ENCODE peak calls at places on chromosomes 11 and 22, in six cellular contexts. One of them, this sample, is unnamed.

GRCh38 chr22:30902496-30903357 is 65.8 kb downstream of the MORC2 start:
- DNase-seq in NCI-H526: no peak
- DNase-seq in stimulated activated naive CD8-positive, alpha-beta T cell treated with anti-CD3 and anti-CD28 coated beads, Interleukin-15, amount 100 ng/mL, for 72 hours: no peak
- DNase-seq in C1 segment of cervical spinal cord: no peak
- DNase-seq in T-helper 17 cell: no peak
- DNase-seq in kidney epithelial cell: no peak
- DNase-seq in this sample: peak

GRCh38 chr11:101446238-101446637 is 137.6 kb downstream of the TRPC6 start:
- DNase-seq in NCI-H526: no peak
- DNase-seq in stimulated activated naive CD8-positive, alpha-beta T cell treated with anti-CD3 and anti-CD28 coated beads, Interleukin-15, amount 100 ng/mL, for 72 hours: no peak
- DNase-seq in C1 segment of cervical spinal cord: no peak
- DNase-seq in T-helper 17 cell: no peak
- DNase-seq in kidney epithelial cell: no peak
- DNase-seq in this sample: no peak

GRCh38 chr11:107545101-107545514 is 20.4 kb downstream of the ALKBH8 start:
- DNase-seq in NCI-H526: peak
- DNase-seq in stimulated activated naive CD8-positive, alpha-beta T cell treated with anti-CD3 and anti-CD28 coated beads, Interleukin-15, amount 100 ng/mL, for 72 hours: no peak
- DNase-seq in C1 segment of cervical spinal cord: no peak
- DNase-seq in T-helper 17 cell: no peak
- DNase-seq in kidney epithelial cell: peak
- DNase-seq in this sample: no peak

GRCh38 chr11:82384308-82384707 is 349.4 kb downstream of the FAM181B start:
- DNase-seq in NCI-H526: no peak
- DNase-seq in stimulated activated naive CD8-positive, alpha-beta T cell treated with anti-CD3 and anti-CD28 coated beads, Interleukin-15, amount 100 ng/mL, for 72 hours: no peak
- DNase-seq in C1 segment of cervical spinal cord: no peak
- DNase-seq in T-helper 17 cell: no peak
- DNase-seq in kidney epithelial cell: no peak
- DNase-seq in this sample: no peak

GRCh38 chr11:80163011-80163410 is 722.2 kb upstream of the TENM4 start:
- DNase-seq in NCI-H526: no peak
- DNase-seq in stimulated activated naive CD8-positive, alpha-beta T cell treated with anti-CD3 and anti-CD28 coated beads, Interleukin-15, amount 100 ng/mL, for 72 hours: no peak
- DNase-seq in C1 segment of cervical spinal cord: no peak
- DNase-seq in T-helper 17 cell: no peak
- DNase-seq in kidney epithelial cell: no peak
- DNase-seq in this sample: no peak

GRCh38 chr11:75325713-75326438 is 25.6 kb downstream of the ARRB1 start:
- DNase-seq in NCI-H526: no peak
- DNase-seq in stimulated activated naive CD8-positive, alpha-beta T cell treated with anti-CD3 and anti-CD28 coated beads, Interleukin-15, amount 100 ng/mL, for 72 hours: peak
- DNase-seq in C1 segment of cervical spinal cord: peak
- DNase-seq in T-helper 17 cell: no peak
- DNase-seq in kidney epithelial cell: peak
- DNase-seq in this sample: peak

GRCh38 chr11:116513894-116514293 is 258.9 kb downstream of the BUD13 start:
- DNase-seq in NCI-H526: peak
- DNase-seq in stimulated activated naive CD8-positive, alpha-beta T cell treated with anti-CD3 and anti-CD28 coated beads, Interleukin-15, amount 100 ng/mL, for 72 hours: peak
- DNase-seq in C1 segment of cervical spinal cord: no peak
- DNase-seq in T-helper 17 cell: no peak
- DNase-seq in kidney epithelial cell: no peak
- DNase-seq in this sample: no peak

GRCh38 chr22:44108076-44108475 is 72.6 kb upstream of the PARVG start:
- DNase-seq in NCI-H526: no peak
- DNase-seq in stimulated activated naive CD8-positive, alpha-beta T cell treated with anti-CD3 and anti-CD28 coated beads, Interleukin-15, amount 100 ng/mL, for 72 hours: no peak
- DNase-seq in C1 segment of cervical spinal cord: no peak
- DNase-seq in T-helper 17 cell: no peak
- DNase-seq in kidney epithelial cell: no peak
- DNase-seq in this sample: no peak

GRCh38 chr11:2151500-2152257 is 9.3 kb downstream of the INS start:
- DNase-seq in NCI-H526: peak
- DNase-seq in stimulated activated naive CD8-positive, alpha-beta T cell treated with anti-CD3 and anti-CD28 coated beads, Interleukin-15, amount 100 ng/mL, for 72 hours: peak
- DNase-seq in C1 segment of cervical spinal cord: peak
- DNase-seq in T-helper 17 cell: peak
- DNase-seq in kidney epithelial cell: no peak
- DNase-seq in this sample: peak

GRCh38 chr11:72924568-72925190 is 110.5 kb downstream of the ATG16L2 start:
- DNase-seq in NCI-H526: no peak
- DNase-seq in stimulated activated naive CD8-positive, alpha-beta T cell treated with anti-CD3 and anti-CD28 coated beads, Interleukin-15, amount 100 ng/mL, for 72 hours: no peak
- DNase-seq in C1 segment of cervical spinal cord: no peak
- DNase-seq in T-helper 17 cell: no peak
- DNase-seq in kidney epithelial cell: no peak
- DNase-seq in this sample: no peak

GRCh38 chr22:45468872-45469572 is 33.7 kb upstream of the FBLN1 start:
- DNase-seq in NCI-H526: no peak
- DNase-seq in stimulated activated naive CD8-positive, alpha-beta T cell treated with anti-CD3 and anti-CD28 coated beads, Interleukin-15, amount 100 ng/mL, for 72 hours: no peak
- DNase-seq in C1 segment of cervical spinal cord: no peak
- DNase-seq in T-helper 17 cell: no peak
- DNase-seq in kidney epithelial cell: peak
- DNase-seq in this sample: peak

GRCh38 chr11:94477644-94478043 is 16.0 kb downstream of the MRE11 start:
- DNase-seq in NCI-H526: no peak
- DNase-seq in stimulated activated naive CD8-positive, alpha-beta T cell treated with anti-CD3 and anti-CD28 coated beads, Interleukin-15, amount 100 ng/mL, for 72 hours: no peak
- DNase-seq in C1 segment of cervical spinal cord: no peak
- DNase-seq in T-helper 17 cell: no peak
- DNase-seq in kidney epithelial cell: no peak
- DNase-seq in this sample: no peak

GRCh38 chr11:202490-202889 is 4.7 kb downstream of the BET1L start:
- DNase-seq in NCI-H526: no peak
- DNase-seq in stimulated activated naive CD8-positive, alpha-beta T cell treated with anti-CD3 and anti-CD28 coated beads, Interleukin-15, amount 100 ng/mL, for 72 hours: no peak
- DNase-seq in C1 segment of cervical spinal cord: no peak
- DNase-seq in T-helper 17 cell: no peak
- DNase-seq in kidney epithelial cell: no peak
- DNase-seq in this sample: no peak

GRCh38 chr11:65274734-65275682 is 13.2 kb downstream of the POLA2 start:
- DNase-seq in NCI-H526: no peak
- DNase-seq in stimulated activated naive CD8-positive, alpha-beta T cell treated with anti-CD3 and anti-CD28 coated beads, Interleukin-15, amount 100 ng/mL, for 72 hours: no peak
- DNase-seq in C1 segment of cervical spinal cord: peak
- DNase-seq in T-helper 17 cell: no peak
- DNase-seq in kidney epithelial cell: peak
- DNase-seq in this sample: peak

GRCh38 chr22:50329236-50329635 is 2.4 kb upstream of the DENND6B start:
- DNase-seq in NCI-H526: no peak
- DNase-seq in stimulated activated naive CD8-positive, alpha-beta T cell treated with anti-CD3 and anti-CD28 coated beads, Interleukin-15, amount 100 ng/mL, for 72 hours: no peak
- DNase-seq in C1 segment of cervical spinal cord: no peak
- DNase-seq in T-helper 17 cell: no peak
- DNase-seq in kidney epithelial cell: no peak
- DNase-seq in this sample: no peak

GRCh38 chr22:26474687-26475086 is 8.9 kb downstream of the HPS4 start:
- DNase-seq in NCI-H526: no peak
- DNase-seq in stimulated activated naive CD8-positive, alpha-beta T cell treated with anti-CD3 and anti-CD28 coated beads, Interleukin-15, amount 100 ng/mL, for 72 hours: no peak
- DNase-seq in C1 segment of cervical spinal cord: no peak
- DNase-seq in T-helper 17 cell: no peak
- DNase-seq in kidney epithelial cell: no peak
- DNase-seq in this sample: no peak

GRCh38 chr11:128814856-128815705 is 52.0 kb downstream of the KCNJ1 start:
- DNase-seq in NCI-H526: peak
- DNase-seq in stimulated activated naive CD8-positive, alpha-beta T cell treated with anti-CD3 and anti-CD28 coated beads, Interleukin-15, amount 100 ng/mL, for 72 hours: no peak
- DNase-seq in C1 segment of cervical spinal cord: no peak
- DNase-seq in T-helper 17 cell: no peak
- DNase-seq in kidney epithelial cell: peak
- DNase-seq in this sample: no peak

GRCh38 chr11:46290598-46291309 is 13.3 kb downstream of the CREB3L1 start:
- DNase-seq in NCI-H526: no peak
- DNase-seq in stimulated activated naive CD8-positive, alpha-beta T cell treated with anti-CD3 and anti-CD28 coated beads, Interleukin-15, amount 100 ng/mL, for 72 hours: no peak
- DNase-seq in C1 segment of cervical spinal cord: no peak
- DNase-seq in T-helper 17 cell: no peak
- DNase-seq in kidney epithelial cell: peak
- DNase-seq in this sample: no peak

GRCh38 chr11:125626381-125626950 is 1.5 kb downstream of the CHEK1 start:
- DNase-seq in NCI-H526: peak
- DNase-seq in stimulated activated naive CD8-positive, alpha-beta T cell treated with anti-CD3 and anti-CD28 coated beads, Interleukin-15, amount 100 ng/mL, for 72 hours: peak
- DNase-seq in C1 segment of cervical spinal cord: no peak
- DNase-seq in T-helper 17 cell: peak
- DNase-seq in kidney epithelial cell: peak
- DNase-seq in this sample: no peak

GRCh38 chr11:118914178-118914918 is 11.4 kb downstream of the BCL9L start:
- DNase-seq in NCI-H526: peak
- DNase-seq in stimulated activated naive CD8-positive, alpha-beta T cell treated with anti-CD3 and anti-CD28 coated beads, Interleukin-15, amount 100 ng/mL, for 72 hours: peak
- DNase-seq in C1 segment of cervical spinal cord: peak
- DNase-seq in T-helper 17 cell: peak
- DNase-seq in kidney epithelial cell: no peak
- DNase-seq in this sample: no peak

GRCh38 chr11:2442554-2442953 is 1.8 kb downstream of the TRPM5 start:
- DNase-seq in NCI-H526: peak
- DNase-seq in stimulated activated naive CD8-positive, alpha-beta T cell treated with anti-CD3 and anti-CD28 coated beads, Interleukin-15, amount 100 ng/mL, for 72 hours: no peak
- DNase-seq in C1 segment of cervical spinal cord: no peak
- DNase-seq in T-helper 17 cell: no peak
- DNase-seq in kidney epithelial cell: no peak
- DNase-seq in this sample: no peak

GRCh38 chr22:44920183-44920582 is 89.6 kb downstream of the PHF21B start:
- DNase-seq in NCI-H526: no peak
- DNase-seq in stimulated activated naive CD8-positive, alpha-beta T cell treated with anti-CD3 and anti-CD28 coated beads, Interleukin-15, amount 100 ng/mL, for 72 hours: no peak
- DNase-seq in C1 segment of cervical spinal cord: no peak
- DNase-seq in T-helper 17 cell: no peak
- DNase-seq in kidney epithelial cell: no peak
- DNase-seq in this sample: peak

GRCh38 chr22:23114721-23115020 is 27.1 kb downstream of the RSPH14 start:
- DNase-seq in NCI-H526: no peak
- DNase-seq in stimulated activated naive CD8-positive, alpha-beta T cell treated with anti-CD3 and anti-CD28 coated beads, Interleukin-15, amount 100 ng/mL, for 72 hours: no peak
- DNase-seq in C1 segment of cervical spinal cord: no peak
- DNase-seq in T-helper 17 cell: no peak
- DNase-seq in kidney epithelial cell: no peak
- DNase-seq in this sample: no peak

GRCh38 chr22:34866501-34867171 is 199.3 kb upstream of the ISX start:
- DNase-seq in NCI-H526: no peak
- DNase-seq in stimulated activated naive CD8-positive, alpha-beta T cell treated with anti-CD3 and anti-CD28 coated beads, Interleukin-15, amount 100 ng/mL, for 72 hours: no peak
- DNase-seq in C1 segment of cervical spinal cord: no peak
- DNase-seq in T-helper 17 cell: no peak
- DNase-seq in kidney epithelial cell: peak
- DNase-seq in this sample: no peak

GRCh38 chr22:23383491-23384450 is 196.3 kb downstream of the IGLL1 start:
- DNase-seq in NCI-H526: no peak
- DNase-seq in stimulated activated naive CD8-positive, alpha-beta T cell treated with anti-CD3 and anti-CD28 coated beads, Interleukin-15, amount 100 ng/mL, for 72 hours: no peak
- DNase-seq in C1 segment of cervical spinal cord: peak
- DNase-seq in T-helper 17 cell: no peak
- DNase-seq in kidney epithelial cell: no peak
- DNase-seq in this sample: peak

GRCh38 chr11:64296236-64296635 is 3.9 kb upstream of the CATSPERZ start:
- DNase-seq in NCI-H526: no peak
- DNase-seq in stimulated activated naive CD8-positive, alpha-beta T cell treated with anti-CD3 and anti-CD28 coated beads, Interleukin-15, amount 100 ng/mL, for 72 hours: no peak
- DNase-seq in C1 segment of cervical spinal cord: no peak
- DNase-seq in T-helper 17 cell: no peak
- DNase-seq in kidney epithelial cell: no peak
- DNase-seq in this sample: no peak